ENCODE peak calls at places on chromosome 14, in eight cellular contexts. One of them, this sample, is unnamed. For H3K9me3, the result is how much of the 10 kb centered on the place peaks cover.

GRCh38 chr14:23153891-23154796 is 29.3 kb downstream of the SLC7A8 start:
- DNase-seq in transverse colon: peak
- DNase-seq in endothelial cell of umbilical vein: peak
- DNase-seq in SK-N-SH: peak
- DNase-seq in GM12878: no peak
- DNase-seq in K562: peak
- DNase-seq in suprapubic skin: peak
- DNase-seq in stomach: peak
- DNase-seq in this sample: peak

GRCh38 chr14:43795600-43796228 is 711.4 kb downstream of the FSCB start:
- DNase-seq in stomach: no peak
- DNase-seq in endothelial cell of umbilical vein: no peak
- DNase-seq in suprapubic skin: no peak
- DNase-seq in K562: no peak
- DNase-seq in GM12878: no peak
- DNase-seq in transverse colon: no peak
- DNase-seq in SK-N-SH: no peak
- DNase-seq in this sample: no peak

GRCh38 chr14:104140463-104141331 is 2.3 kb downstream of the KIF26A start:
- DNase-seq in K562: no peak
- DNase-seq in endothelial cell of umbilical vein: no peak
- DNase-seq in suprapubic skin: no peak
- DNase-seq in transverse colon: no peak
- DNase-seq in stomach: no peak
- DNase-seq in SK-N-SH: peak
- DNase-seq in GM12878: no peak
- DNase-seq in this sample: peak

GRCh38 chr14:91269076-91269991 is 24.8 kb upstream of the GPR68 start:
- DNase-seq in K562: no peak
- DNase-seq in suprapubic skin: no peak
- DNase-seq in stomach: no peak
- DNase-seq in endothelial cell of umbilical vein: no peak
- DNase-seq in GM12878: no peak
- DNase-seq in SK-N-SH: no peak
- DNase-seq in transverse colon: peak
- DNase-seq in this sample: no peak

GRCh38 chr14:103520269-103520656 is 2.4 kb downstream of the CKB start:
- DNase-seq in GM12878: no peak
- DNase-seq in stomach: no peak
- DNase-seq in K562: no peak
- DNase-seq in transverse colon: no peak
- DNase-seq in endothelial cell of umbilical vein: no peak
- DNase-seq in SK-N-SH: peak
- DNase-seq in suprapubic skin: no peak
- DNase-seq in this sample: no peak

GRCh38 chr14:80310950-80311349 is 99.6 kb upstream of the DIO2 start:
- DNase-seq in K562: no peak
- DNase-seq in stomach: no peak
- DNase-seq in transverse colon: no peak
- DNase-seq in endothelial cell of umbilical vein: peak
- DNase-seq in GM12878: no peak
- DNase-seq in SK-N-SH: no peak
- DNase-seq in suprapubic skin: no peak
- DNase-seq in this sample: no peak

GRCh38 chr14:28294834-28295440 is 471.6 kb upstream of the FOXG1 start:
- DNase-seq in transverse colon: no peak
- DNase-seq in suprapubic skin: no peak
- DNase-seq in SK-N-SH: peak
- DNase-seq in GM12878: no peak
- DNase-seq in endothelial cell of umbilical vein: peak
- DNase-seq in stomach: no peak
- DNase-seq in K562: no peak
- DNase-seq in this sample: no peak

GRCh38 chr14:88563845-88564244 is 1.0 kb downstream of the ZC3H14 start:
- DNase-seq in stomach: no peak
- DNase-seq in K562: no peak
- DNase-seq in GM12878: no peak
- DNase-seq in transverse colon: no peak
- DNase-seq in suprapubic skin: no peak
- DNase-seq in endothelial cell of umbilical vein: no peak
- DNase-seq in SK-N-SH: no peak
- DNase-seq in this sample: no peak

GRCh38 chr14:47240755-47241437 is 434.5 kb downstream of the MDGA2 start:
- DNase-seq in stomach: no peak
- DNase-seq in GM12878: no peak
- DNase-seq in SK-N-SH: no peak
- DNase-seq in transverse colon: no peak
- DNase-seq in suprapubic skin: no peak
- DNase-seq in K562: no peak
- DNase-seq in endothelial cell of umbilical vein: no peak
- DNase-seq in this sample: no peak

GRCh38 chr14:63078606-63079005 is 33.3 kb upstream of the KCNH5 start:
- DNase-seq in stomach: no peak
- DNase-seq in transverse colon: no peak
- DNase-seq in endothelial cell of umbilical vein: no peak
- DNase-seq in suprapubic skin: no peak
- DNase-seq in SK-N-SH: no peak
- DNase-seq in GM12878: no peak
- DNase-seq in K562: no peak
- DNase-seq in this sample: no peak

GRCh38 chr14:55332654-55333570 is 61.7 kb downstream of the FBXO34 start:
- DNase-seq in SK-N-SH: no peak
- DNase-seq in transverse colon: no peak
- DNase-seq in stomach: no peak
- DNase-seq in GM12878: no peak
- DNase-seq in K562: no peak
- DNase-seq in endothelial cell of umbilical vein: no peak
- DNase-seq in suprapubic skin: no peak
- DNase-seq in this sample: no peak

GRCh38 chr14:58166005-58166983 is 14.3 kb upstream of the ARMH4 start:
- DNase-seq in GM12878: no peak
- DNase-seq in transverse colon: peak
- DNase-seq in suprapubic skin: peak
- DNase-seq in K562: peak
- DNase-seq in endothelial cell of umbilical vein: peak
- DNase-seq in stomach: peak
- DNase-seq in SK-N-SH: peak
- DNase-seq in this sample: peak

GRCh38 chr14:58109761-58110160 is 42.3 kb downstream of the ARMH4 start:
- DNase-seq in suprapubic skin: no peak
- DNase-seq in endothelial cell of umbilical vein: no peak
- DNase-seq in SK-N-SH: no peak
- DNase-seq in stomach: no peak
- DNase-seq in K562: no peak
- DNase-seq in GM12878: no peak
- DNase-seq in transverse colon: no peak
- DNase-seq in this sample: no peak

GRCh38 chr14:96398921-96399320 is 7.0 kb downstream of the AK7 start:
- DNase-seq in SK-N-SH: no peak
- DNase-seq in GM12878: no peak
- DNase-seq in stomach: no peak
- DNase-seq in transverse colon: no peak
- DNase-seq in suprapubic skin: no peak
- DNase-seq in K562: no peak
- DNase-seq in endothelial cell of umbilical vein: no peak
- DNase-seq in this sample: no peak

GRCh38 chr14:96403409-96403808 is 11.5 kb downstream of the AK7 start:
- DNase-seq in transverse colon: no peak
- DNase-seq in SK-N-SH: no peak
- DNase-seq in K562: no peak
- DNase-seq in suprapubic skin: no peak
- DNase-seq in GM12878: no peak
- DNase-seq in stomach: no peak
- DNase-seq in endothelial cell of umbilical vein: peak
- DNase-seq in this sample: no peak

GRCh38 chr14:96398432-96398831 is 6.5 kb downstream of the AK7 start:
- DNase-seq in suprapubic skin: no peak
- DNase-seq in GM12878: no peak
- DNase-seq in transverse colon: no peak
- DNase-seq in SK-N-SH: no peak
- DNase-seq in endothelial cell of umbilical vein: no peak
- DNase-seq in K562: no peak
- DNase-seq in stomach: no peak
- DNase-seq in this sample: no peak

GRCh38 chr14:96399405-96399804 is 7.5 kb downstream of the AK7 start:
- DNase-seq in transverse colon: no peak
- DNase-seq in SK-N-SH: no peak
- DNase-seq in stomach: no peak
- DNase-seq in GM12878: no peak
- DNase-seq in suprapubic skin: no peak
- DNase-seq in endothelial cell of umbilical vein: no peak
- DNase-seq in K562: no peak
- DNase-seq in this sample: no peak

GRCh38 chr14:96400495-96400894 is 8.6 kb downstream of the AK7 start:
- DNase-seq in SK-N-SH: no peak
- DNase-seq in endothelial cell of umbilical vein: no peak
- DNase-seq in transverse colon: no peak
- DNase-seq in K562: no peak
- DNase-seq in GM12878: no peak
- DNase-seq in stomach: no peak
- DNase-seq in suprapubic skin: no peak
- DNase-seq in this sample: no peak
- H3K27ac ChIP-seq in SK-N-SH: no peak
- H3K27ac ChIP-seq in endothelial cell of umbilical vein: no peak
- H3K27ac ChIP-seq in transverse colon: no peak
- H3K27ac ChIP-seq in K562: no peak
- H3K27ac ChIP-seq in GM12878: no peak
- H3K27ac ChIP-seq in stomach: no peak
- H3K27ac ChIP-seq in suprapubic skin: no peak
- H3K27ac ChIP-seq in this sample: no peak

GRCh38 chr14:69766984-69767368 is at the start of gene SRSF5:
- DNase-seq in endothelial cell of umbilical vein: peak
- DNase-seq in suprapubic skin: peak
- DNase-seq in K562: peak
- DNase-seq in SK-N-SH: peak
- DNase-seq in transverse colon: peak
- DNase-seq in GM12878: peak
- DNase-seq in stomach: peak
- DNase-seq in this sample: peak

GRCh38 chr14:69768873-69769272 is 1.9 kb downstream of the SRSF5 start:
- DNase-seq in suprapubic skin: no peak
- DNase-seq in transverse colon: no peak
- DNase-seq in SK-N-SH: no peak
- DNase-seq in K562: no peak
- DNase-seq in stomach: no peak
- DNase-seq in endothelial cell of umbilical vein: peak
- DNase-seq in GM12878: no peak
- DNase-seq in this sample: no peak

GRCh38 chr14:69769623-69770022 is 2.7 kb downstream of the SRSF5 start:
- DNase-seq in SK-N-SH: no peak
- DNase-seq in suprapubic skin: no peak
- DNase-seq in GM12878: no peak
- DNase-seq in transverse colon: no peak
- DNase-seq in K562: no peak
- DNase-seq in endothelial cell of umbilical vein: no peak
- DNase-seq in stomach: no peak
- DNase-seq in this sample: no peak

GRCh38 chr14:69770559-69770958 is 3.6 kb downstream of the SRSF5 start:
- DNase-seq in GM12878: no peak
- DNase-seq in endothelial cell of umbilical vein: no peak
- DNase-seq in K562: no peak
- DNase-seq in SK-N-SH: no peak
- DNase-seq in transverse colon: no peak
- DNase-seq in stomach: no peak
- DNase-seq in suprapubic skin: no peak
- DNase-seq in this sample: no peak

GRCh38 chr14:69767369-69767999 is 542 bp downstream of the SRSF5 start:
- DNase-seq in SK-N-SH: peak
- DNase-seq in stomach: peak
- DNase-seq in transverse colon: peak
- DNase-seq in GM12878: peak
- DNase-seq in endothelial cell of umbilical vein: peak
- DNase-seq in suprapubic skin: peak
- DNase-seq in K562: peak
- DNase-seq in this sample: peak
- TF ChIP-seq POLR2AphosphoS5 in SK-N-SH: no peak
- TF ChIP-seq POLR2AphosphoS5 in stomach: peak
- TF ChIP-seq POLR2AphosphoS5 in transverse colon: peak
- TF ChIP-seq POLR2AphosphoS5 in GM12878: peak
- TF ChIP-seq POLR2AphosphoS5 in endothelial cell of umbilical vein: peak
- TF ChIP-seq POLR2AphosphoS5 in suprapubic skin: peak
- TF ChIP-seq POLR2AphosphoS5 in K562: peak
- TF ChIP-seq POLR2AphosphoS5 in this sample: peak

GRCh38 chr14:106204063-106204462 is 677.7 kb downstream of the TMEM121 start:
- DNase-seq in SK-N-SH: no peak
- DNase-seq in endothelial cell of umbilical vein: no peak
- DNase-seq in transverse colon: no peak
- DNase-seq in GM12878: no peak
- DNase-seq in stomach: no peak
- DNase-seq in suprapubic skin: no peak
- DNase-seq in K562: peak
- DNase-seq in this sample: no peak

GRCh38 chr14:106201376-106201775 is 675.0 kb downstream of the TMEM121 start:
- DNase-seq in SK-N-SH: no peak
- DNase-seq in GM12878: no peak
- DNase-seq in endothelial cell of umbilical vein: no peak
- DNase-seq in suprapubic skin: no peak
- DNase-seq in transverse colon: no peak
- DNase-seq in stomach: no peak
- DNase-seq in K562: no peak
- DNase-seq in this sample: no peak

GRCh38 chr14:106207316-106207715 is 680.9 kb downstream of the TMEM121 start:
- DNase-seq in SK-N-SH: no peak
- DNase-seq in GM12878: no peak
- DNase-seq in K562: no peak
- DNase-seq in endothelial cell of umbilical vein: no peak
- DNase-seq in transverse colon: no peak
- DNase-seq in suprapubic skin: no peak
- DNase-seq in stomach: no peak
- DNase-seq in this sample: no peak

GRCh38 chr14:106200539-106201310 is 674.3 kb downstream of the TMEM121 start:
- DNase-seq in endothelial cell of umbilical vein: no peak
- DNase-seq in SK-N-SH: no peak
- DNase-seq in transverse colon: no peak
- DNase-seq in K562: no peak
- DNase-seq in suprapubic skin: no peak
- DNase-seq in GM12878: no peak
- DNase-seq in stomach: no peak
- DNase-seq in this sample: no peak

DNA sequence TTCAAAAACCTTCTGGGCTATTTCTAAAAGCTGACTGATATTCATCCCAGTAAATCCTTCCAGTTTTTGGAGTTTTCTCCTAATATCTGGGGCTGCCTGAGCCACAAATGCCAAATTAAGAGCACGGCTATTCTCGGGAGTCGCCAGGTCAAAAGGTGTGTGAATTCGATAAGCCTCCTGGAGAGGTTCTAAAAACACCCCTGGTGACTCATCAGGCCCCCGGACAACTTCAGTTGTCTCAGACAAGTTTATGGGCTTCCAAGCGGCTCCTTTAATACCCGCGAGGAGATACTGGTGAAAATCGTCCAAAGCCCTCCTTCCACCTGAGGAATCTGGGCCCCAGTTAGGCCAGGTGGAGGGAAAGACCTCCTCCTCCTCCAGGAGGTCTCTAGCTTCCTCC is 677.1 kb downstream of the TMEM121 start:
- DNase-seq in SK-N-SH: no peak
- DNase-seq in stomach: no peak
- DNase-seq in K562: peak
- DNase-seq in endothelial cell of umbilical vein: no peak
- DNase-seq in suprapubic skin: no peak
- DNase-seq in transverse colon: no peak
- DNase-seq in GM12878: no peak
- DNase-seq in this sample: no peak
- H3K9me3 ChIP-seq in SK-N-SH: under half
- H3K9me3 ChIP-seq in stomach: under half
- H3K9me3 ChIP-seq in K562: under half
- H3K9me3 ChIP-seq in endothelial cell of umbilical vein: under half
- H3K9me3 ChIP-seq in suprapubic skin: under half
- H3K9me3 ChIP-seq in transverse colon: under half
- H3K9me3 ChIP-seq in GM12878: under half
- H3K9me3 ChIP-seq in this sample: under half

GRCh38 chr14:93133476-93133875 is 17.8 kb upstream of the ITPK1 start:
- DNase-seq in K562: no peak
- DNase-seq in endothelial cell of umbilical vein: no peak
- DNase-seq in transverse colon: no peak
- DNase-seq in GM12878: no peak
- DNase-seq in SK-N-SH: no peak
- DNase-seq in suprapubic skin: no peak
- DNase-seq in stomach: no peak
- DNase-seq in this sample: peak
- H3K27ac ChIP-seq in K562: no peak
- H3K27ac ChIP-seq in endothelial cell of umbilical vein: no peak
- H3K27ac ChIP-seq in transverse colon: peak
- H3K27ac ChIP-seq in GM12878: no peak
- H3K27ac ChIP-seq in SK-N-SH: no peak
- H3K27ac ChIP-seq in suprapubic skin: no peak
- H3K27ac ChIP-seq in stomach: peak
- H3K27ac ChIP-seq in this sample: peak